ENCODE peak calls at places on chromosomes 16 and 17, in five cellular contexts. W, E, R, Z and V are unnamed samples.
A peak's percentile ranks its signal among the peaks of the same experiment; 100 is the strongest.

GRCh38 chr16:75207831-75208230 is 870 bp upstream of the CTRB2 start:
- DNase-seq in W (no peak), E (no peak), R (no peak), Z (no peak), V (no peak)

GRCh38 chr17:32586666-32587065 is 99.9 kb downstream of the CDK5R1 start:
- DNase-seq in W (peak; percentile 25), E (peak; percentile 8), R (peak; percentile 45), Z (no peak), V (peak; percentile 83)

GRCh38 chr17:67995568-67996191 is 589 bp downstream of the C17orf58 start:
- DNase-seq in W (peak; percentile 46), E (peak; percentile 34), R (no peak), Z (peak; percentile 23), V (peak; percentile 53)

GRCh38 chr16:4184038-4184702 is 57.7 kb downstream of the SRL start:
- DNase-seq in W (no peak), E (no peak), R (no peak), Z (no peak), V (no peak)

GRCh38 chr17:37488009-37488604 is 1.6 kb upstream of the DUSP14 start:
- DNase-seq in W (peak; percentile 99), E (peak; percentile 91), R (peak; percentile 86), Z (no peak), V (peak; percentile 96)

GRCh38 chr16:30068333-30068732 is 2.8 kb downstream of the ALDOA start:
- DNase-seq in W (no peak), E (no peak), R (no peak), Z (no peak), V (no peak)

GRCh38 chr16:21023509-21024202 is 123.1 kb downstream of the LYRM1 start:
- DNase-seq in W (no peak), E (no peak), R (no peak), Z (no peak), V (no peak)

GRCh38 chr16:74666425-74667214 is at the start of gene RFWD3:
- DNase-seq in W (peak; percentile 99), E (peak; percentile 96), R (peak; percentile 97), Z (peak; percentile 97), V (peak; percentile 100)

GRCh38 chr17:969767-970387 is 9.7 kb downstream of the NXN start:
- DNase-seq in W (peak; percentile 82), E (no peak), R (no peak), Z (no peak), V (peak; percentile 61)

GRCh38 chr16:28011223-28011622 is 52.3 kb downstream of the GSG1L start:
- DNase-seq in W (no peak), E (no peak), R (no peak), Z (no peak), V (no peak)

GRCh38 chr16:29663020-29663828 is at the start of gene SPN:
- DNase-seq in W (no peak), E (no peak), R (no peak), Z (no peak), V (no peak)

GRCh38 chr17:65514082-65514481 is 47.4 kb downstream of the AXIN2 start:
- DNase-seq in W (no peak), E (peak; percentile 28), R (peak; percentile 67), Z (no peak), V (peak; percentile 98)

GRCh38 chr17:57986841-57987581 is 1.0 kb downstream of the VEZF1 start:
- DNase-seq in W (peak; percentile 88), E (peak; percentile 74), R (peak; percentile 67), Z (peak; percentile 63), V (peak; percentile 87)

GRCh38 chr17:81991684-81992513 is 14.5 kb downstream of the ASPSCR1 start:
- DNase-seq in W (peak; percentile 59), E (peak; percentile 86), R (peak; percentile 81), Z (peak; percentile 20), V (peak; percentile 89)

GRCh38 chr17:55652114-55652513 is 70.5 kb downstream of the TMEM100 start:
- DNase-seq in W (no peak), E (no peak), R (no peak), Z (no peak), V (no peak)

GRCh38 chr17:32783602-32784001 is 93.3 kb downstream of the MYO1D start:
- DNase-seq in W (peak; percentile 61), E (peak; percentile 71), R (peak; percentile 43), Z (peak; percentile 36), V (peak; percentile 80)

GRCh38 chr17:70896843-70897242 is 727.5 kb downstream of the KCNJ2 start:
- DNase-seq in W (no peak), E (peak; percentile 13), R (no peak), Z (no peak), V (peak; percentile 12)

GRCh38 chr17:81535480-81536298 is 7.5 kb downstream of the FSCN2 start:
- DNase-seq in W (no peak), E (no peak), R (no peak), Z (no peak), V (no peak)

GRCh38 chr16:79400462-79401149 is 199.9 kb downstream of the MAF start:
- DNase-seq in W (no peak), E (no peak), R (no peak), Z (no peak), V (no peak)

GRCh38 chr16:56192644-56192960 is 1.3 kb downstream of the GNAO1 start:
- DNase-seq in W (no peak), E (no peak), R (no peak), Z (no peak), V (no peak)

GRCh38 chr16:56189990-56190902 is 1.0 kb upstream of the GNAO1 start:
- DNase-seq in W (peak; percentile 26), E (no peak), R (no peak), Z (peak; percentile 43), V (peak; percentile 13)

GRCh38 chr16:56192971-56193936 is 2.0 kb downstream of the GNAO1 start:
- DNase-seq in W (no peak), E (no peak), R (no peak), Z (no peak), V (no peak)

GRCh38 chr16:56190903-56191806 is at the start of gene GNAO1:
- DNase-seq in W (peak; percentile 58), E (peak; percentile 5), R (peak; percentile 42), Z (peak; percentile 69), V (peak; percentile 62)

GRCh38 chr16:56191807-56192643 is 736 bp downstream of the GNAO1 start:
- DNase-seq in W (no peak), E (no peak), R (no peak), Z (no peak), V (no peak)
- H3K27me3 ChIP-seq in W (peaks cover 73% of the 10 kb centered on the region), E (peaks cover 77% of the 10 kb centered on the region), R (peaks cover 56% of the 10 kb centered on the region), Z (peaks cover 66% of the 10 kb centered on the region), V (peaks cover 72% of the 10 kb centered on the region)

GRCh38 chr16:695355-696089 is 5.3 kb upstream of the WDR24 start:
- DNase-seq in W (no peak), E (peak; percentile 62), R (peak; percentile 69), Z (no peak), V (peak; percentile 58)
- H3K9ac ChIP-seq in W (no peak overlapping the region), E (peak overlapping the region; percentile 26), R (no peak overlapping the region), Z (peak overlapping the region; percentile 77), V (no peak overlapping the region)

GRCh38 chr16:78183437-78183836 is 84.0 kb downstream of the WWOX start:
- DNase-seq in W (no peak), E (no peak), R (no peak), Z (no peak), V (no peak)

GRCh38 chr16:78180349-78180748 is 80.9 kb downstream of the WWOX start:
- DNase-seq in W (no peak), E (no peak), R (no peak), Z (no peak), V (no peak)

GRCh38 chr16:78184554-78185183 is 85.2 kb downstream of the WWOX start:
- DNase-seq in W (peak; percentile 88), E (peak; percentile 73), R (no peak), Z (no peak), V (peak; percentile 35)

GRCh38 chr16:78179666-78180065 is 80.2 kb downstream of the WWOX start:
- DNase-seq in W (no peak), E (peak; percentile 35), R (no peak), Z (no peak), V (no peak)

DNA sequence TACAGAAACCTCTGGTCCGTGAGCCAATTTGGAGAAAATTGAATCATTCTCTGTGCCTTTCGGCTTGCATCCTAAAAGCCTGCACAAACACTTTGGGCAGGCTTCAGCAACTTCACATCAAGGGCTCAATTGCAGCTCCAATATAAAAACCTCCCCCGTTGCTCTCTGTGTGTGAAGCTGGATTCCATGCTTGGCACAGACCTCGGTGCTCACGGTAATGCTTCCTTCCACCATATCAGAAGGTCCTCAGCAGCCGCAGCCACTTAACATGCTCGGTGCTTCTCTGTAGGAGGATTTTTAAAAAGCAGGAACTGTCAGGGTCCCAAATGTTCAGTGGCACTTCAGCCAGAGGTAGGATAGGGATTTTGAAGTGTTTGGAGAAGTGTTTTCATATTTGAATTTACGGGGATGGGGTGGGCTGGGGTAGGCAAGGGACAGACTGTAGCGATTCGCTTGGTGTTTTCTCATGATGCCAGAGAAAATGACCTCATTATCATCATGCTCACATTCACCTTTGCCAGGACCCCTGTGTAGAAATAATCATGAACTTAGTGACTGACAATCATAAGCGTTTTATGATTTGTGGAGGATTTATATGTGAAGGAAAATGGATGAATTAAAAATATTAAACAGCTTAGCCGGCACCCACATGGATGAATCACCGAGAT is 84.6 kb downstream of the WWOX start:
- DNase-seq in W (peak; percentile 20), E (no peak), R (no peak), Z (no peak), V (peak; percentile 26)
- H3K4me2 ChIP-seq in W (peak overlapping the region; percentile 59), E (peak overlapping the region; percentile 86), R (no peak overlapping the region), Z (no peak overlapping the region), V (peak overlapping the region; percentile 41)

GRCh38 chr17:79111097-79111496 is 36.5 kb downstream of the ENGASE start:
- DNase-seq in W (no peak), E (no peak), R (no peak), Z (no peak), V (no peak)

GRCh38 chr17:79108232-79108850 is 33.7 kb downstream of the ENGASE start:
- DNase-seq in W (no peak), E (no peak), R (no peak), Z (no peak), V (no peak)

GRCh38 chr17:79107499-79108231 is 33.0 kb downstream of the ENGASE start:
- DNase-seq in W (no peak), E (no peak), R (no peak), Z (no peak), V (no peak)

GRCh38 chr17:79108870-79109269 is 34.2 kb downstream of the ENGASE start:
- DNase-seq in W (no peak), E (no peak), R (no peak), Z (no peak), V (no peak)

DNA sequence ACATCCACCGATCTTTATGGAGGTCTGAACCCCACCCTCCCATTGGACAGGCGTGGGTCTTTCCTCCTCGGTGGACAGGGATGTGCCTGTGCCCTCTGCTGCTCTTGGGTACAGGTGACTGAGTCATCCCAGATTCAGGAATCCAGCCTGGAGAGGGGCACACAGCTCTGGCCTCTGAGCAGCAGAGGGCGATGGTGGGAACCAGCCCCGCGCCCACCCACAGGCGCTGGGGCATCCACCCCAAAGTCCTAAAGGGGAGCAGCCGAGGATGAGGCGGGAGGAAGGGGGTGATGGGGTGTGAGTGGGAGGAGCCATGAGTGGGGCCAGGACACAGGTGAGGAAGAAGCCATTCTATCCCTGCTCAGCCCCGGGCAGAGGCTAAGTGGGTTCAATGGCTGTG is 35.0 kb downstream of the ENGASE start:
- DNase-seq in W (no peak), E (peak; percentile 20), R (no peak), Z (peak; percentile 23), V (no peak)
- H3K27me3 ChIP-seq in W (peaks cover 11% of the 10 kb centered on the region), E (peaks cover 36% of the 10 kb centered on the region), R (no peaks in the 10 kb centered on the region), Z (peaks cover 79% of the 10 kb centered on the region), V (peaks cover 9% of the 10 kb centered on the region)